ENCODE peak calls at places on chromosomes 16 and 17, in four cellular contexts. One of them, this sample, is unnamed.

GRCh38 chr16:1119766-1120611 is 23.9 kb upstream of the C1QTNF8 start:
- DNase-seq in A549: no peak
- DNase-seq in HepG2: no peak
- DNase-seq in K562: peak; percentile 23
- DNase-seq in this sample: no peak

GRCh38 chr17:42584880-42585279 is 7.4 kb upstream of the PSMC3IP start:
- DNase-seq in A549: no peak
- DNase-seq in HepG2: no peak
- DNase-seq in K562: no peak
- DNase-seq in this sample: no peak

GRCh38 chr16:51430716-51431369 is 279.8 kb upstream of the SALL1 start:
- DNase-seq in A549: no peak
- DNase-seq in HepG2: no peak
- DNase-seq in K562: no peak
- DNase-seq in this sample: no peak

GRCh38 chr17:77581480-77581879 is 377.0 kb upstream of the TNRC6C start:
- DNase-seq in A549: peak; percentile 45
- DNase-seq in HepG2: no peak
- DNase-seq in K562: no peak
- DNase-seq in this sample: no peak

GRCh38 chr17:56786989-56787482 is 46.7 kb downstream of the C17orf67 start:
- DNase-seq in A549: peak; percentile 70
- DNase-seq in HepG2: peak; percentile 73
- DNase-seq in K562: no peak
- DNase-seq in this sample: no peak

GRCh38 chr16:90023078-90023447 is 3.8 kb upstream of the DBNDD1 start:
- DNase-seq in A549: no peak
- DNase-seq in HepG2: no peak
- DNase-seq in K562: no peak
- DNase-seq in this sample: no peak

GRCh38 chr17:4605826-4606225 is 21.5 kb downstream of the SMTNL2 start:
- DNase-seq in A549: no peak
- DNase-seq in HepG2: no peak
- DNase-seq in K562: no peak
- DNase-seq in this sample: no peak

GRCh38 chr16:86722970-86723369 is 144.6 kb downstream of the FOXL1 start:
- DNase-seq in A549: no peak
- DNase-seq in HepG2: no peak
- DNase-seq in K562: no peak
- DNase-seq in this sample: no peak

GRCh38 chr17:19344311-19345066 is 18.0 kb downstream of the B9D1 start:
- DNase-seq in A549: no peak
- DNase-seq in HepG2: no peak
- DNase-seq in K562: no peak
- DNase-seq in this sample: peak; percentile 9

GRCh38 chr16:30006659-30007377 is 4.0 kb downstream of the DOC2A start:
- DNase-seq in A549: no peak
- DNase-seq in HepG2: no peak
- DNase-seq in K562: no peak
- DNase-seq in this sample: no peak

GRCh38 chr16:79605999-79606398 is 5.5 kb upstream of the MAF start:
- DNase-seq in A549: peak; percentile 16
- DNase-seq in HepG2: no peak
- DNase-seq in K562: no peak
- DNase-seq in this sample: no peak

GRCh38 chr17:49700956-49701355 is 6.8 kb downstream of the SLC35B1 start:
- DNase-seq in A549: no peak
- DNase-seq in HepG2: no peak
- DNase-seq in K562: no peak
- DNase-seq in this sample: no peak

GRCh38 chr17:40996829-40997228 is 2.9 kb upstream of the KRTAP3-3 start:
- DNase-seq in A549: no peak
- DNase-seq in HepG2: no peak
- DNase-seq in K562: no peak
- DNase-seq in this sample: no peak

GRCh38 chr17:44913676-44914075 is 1.6 kb downstream of the GFAP start:
- DNase-seq in A549: no peak
- DNase-seq in HepG2: no peak
- DNase-seq in K562: peak; percentile 51
- DNase-seq in this sample: no peak

GRCh38 chr17:35872581-35872980 is 3.9 kb upstream of the HEATR9 start:
- DNase-seq in A549: no peak
- DNase-seq in HepG2: no peak
- DNase-seq in K562: no peak
- DNase-seq in this sample: no peak

GRCh38 chr16:6926762-6927161 is 405.9 kb upstream of the RBFOX1 start:
- DNase-seq in A549: no peak
- DNase-seq in HepG2: no peak
- DNase-seq in K562: no peak
- DNase-seq in this sample: no peak

GRCh38 chr16:24573141-24573540 is 33.8 kb downstream of the RBBP6 start:
- DNase-seq in A549: no peak
- DNase-seq in HepG2: no peak
- DNase-seq in K562: no peak
- DNase-seq in this sample: no peak

GRCh38 chr17:27504188-27504995 is 48.1 kb downstream of the KSR1 start:
- DNase-seq in A549: no peak
- DNase-seq in HepG2: peak; percentile 64
- DNase-seq in K562: no peak
- DNase-seq in this sample: no peak

GRCh38 chr17:19551148-19551547 is 17.5 kb downstream of the SLC47A1 start:
- DNase-seq in A549: no peak
- DNase-seq in HepG2: peak; percentile 75
- DNase-seq in K562: no peak
- DNase-seq in this sample: no peak

GRCh38 chr16:81737885-81738536 is 41.1 kb upstream of the PLCG2 start:
- DNase-seq in A549: peak; percentile 86
- DNase-seq in HepG2: peak; percentile 74
- DNase-seq in K562: peak; percentile 90
- DNase-seq in this sample: peak; percentile 93

GRCh38 chr17:57691939-57692338 is 53.2 kb downstream of the CCDC182 start:
- DNase-seq in A549: no peak
- DNase-seq in HepG2: no peak
- DNase-seq in K562: no peak
- DNase-seq in this sample: no peak

GRCh38 chr16:11797957-11798299 is 870 bp upstream of the ZC3H7A start:
- DNase-seq in A549: peak; percentile 13
- DNase-seq in HepG2: no peak
- DNase-seq in K562: no peak
- DNase-seq in this sample: no peak

GRCh38 chr16:68806422-68806821 is 36.9 kb upstream of the TANGO6 start:
- DNase-seq in A549: no peak
- DNase-seq in HepG2: no peak
- DNase-seq in K562: no peak
- DNase-seq in this sample: no peak

GRCh38 chr16:67664871-67665270 is 1.7 kb downstream of the ENKD1 start:
- DNase-seq in A549: no peak
- DNase-seq in HepG2: no peak
- DNase-seq in K562: no peak
- DNase-seq in this sample: no peak

GRCh38 chr16:804193-805048 is 3.9 kb upstream of the GNG13 start:
- DNase-seq in A549: no peak
- DNase-seq in HepG2: no peak
- DNase-seq in K562: no peak
- DNase-seq in this sample: no peak

GRCh38 chr16:31268033-31268365 is 8.2 kb downstream of the ITGAM start:
- DNase-seq in A549: no peak
- DNase-seq in HepG2: no peak
- DNase-seq in K562: no peak
- DNase-seq in this sample: no peak

GRCh38 chr16:84349852-84350565 is 18.3 kb upstream of the ATP2C2 start:
- DNase-seq in A549: no peak
- DNase-seq in HepG2: no peak
- DNase-seq in K562: no peak
- DNase-seq in this sample: no peak

GRCh38 chr16:72554935-72555334 is 383.0 kb upstream of the PMFBP1 start:
- DNase-seq in A549: no peak
- DNase-seq in HepG2: no peak
- DNase-seq in K562: no peak
- DNase-seq in this sample: no peak

GRCh38 chr17:73201215-73202069 is 8.6 kb downstream of the COG1 start:
- DNase-seq in A549: no peak
- DNase-seq in HepG2: peak; percentile 98
- DNase-seq in K562: peak; percentile 72
- DNase-seq in this sample: no peak

GRCh38 chr16:59210955-59211541 is 476.9 kb upstream of the GOT2 start:
- DNase-seq in A549: peak; percentile 96
- DNase-seq in HepG2: peak; percentile 92
- DNase-seq in K562: no peak
- DNase-seq in this sample: peak; percentile 43

GRCh38 chr17:75683467-75684041 is 16.4 kb downstream of the SAP30BP start:
- DNase-seq in A549: peak; percentile 80
- DNase-seq in HepG2: peak; percentile 59
- DNase-seq in K562: no peak
- DNase-seq in this sample: no peak

DNA sequence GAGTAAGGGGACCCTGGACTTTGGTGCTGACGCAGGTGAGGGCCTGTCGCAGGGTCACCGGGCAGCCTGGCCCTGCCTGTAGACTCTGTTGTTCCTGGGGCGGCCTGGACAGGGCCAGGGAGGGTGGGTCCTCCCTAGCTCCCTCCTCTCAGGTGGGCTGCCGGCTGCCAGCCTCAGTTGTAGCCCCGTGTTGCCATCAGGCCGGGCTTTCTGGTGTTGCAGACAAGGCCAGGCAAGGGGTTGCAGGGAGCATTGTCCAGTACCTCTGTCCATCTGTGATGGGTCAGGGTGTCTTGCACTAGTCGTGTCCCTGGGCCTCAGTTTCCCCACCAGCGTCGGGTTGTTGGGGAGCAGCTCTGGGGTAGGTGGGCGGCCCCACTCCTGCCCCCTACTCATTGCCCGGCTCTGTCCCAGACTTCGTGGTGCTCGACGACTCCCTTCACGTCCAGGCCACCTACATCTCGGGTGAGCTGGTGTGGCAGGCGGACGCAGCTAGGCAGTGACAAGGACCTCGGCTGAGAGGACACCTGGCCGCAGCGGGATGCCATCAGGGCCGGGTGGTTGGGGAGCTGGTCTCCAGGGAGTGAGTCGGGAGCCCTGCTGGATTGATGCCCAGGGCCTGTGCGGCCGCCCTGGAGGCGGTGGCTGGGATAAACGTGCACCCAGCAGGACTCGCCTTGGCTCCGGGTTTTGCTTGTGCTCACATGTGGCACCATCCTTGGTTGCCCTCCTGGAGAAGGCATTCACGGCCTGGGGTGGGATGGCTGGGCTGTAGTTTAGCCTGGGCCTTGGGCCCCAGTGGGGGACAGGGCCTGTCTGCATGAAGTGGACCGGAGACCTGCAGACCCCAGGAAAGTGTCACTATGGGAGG is 1.9 kb downstream of the CEMP1 start:
- DNase-seq in A549: no peak
- DNase-seq in HepG2: no peak
- DNase-seq in K562: no peak
- DNase-seq in this sample: no peak
- TF ChIP-seq NR3C1 in A549: no peak
- TF ChIP-seq NR3C1 in HepG2: no peak
- TF ChIP-seq NR3C1 in K562: no peak
- TF ChIP-seq NR3C1 in this sample: no peak

GRCh38 chr17:51702963-51703362 is 442.6 kb downstream of the UTP18 start:
- DNase-seq in A549: no peak
- DNase-seq in HepG2: no peak
- DNase-seq in K562: no peak
- DNase-seq in this sample: no peak

GRCh38 chr17:51700011-51700760 is 439.8 kb downstream of the UTP18 start:
- DNase-seq in A549: no peak
- DNase-seq in HepG2: no peak
- DNase-seq in K562: no peak
- DNase-seq in this sample: no peak

GRCh38 chr17:51706098-51706497 is 445.8 kb downstream of the UTP18 start:
- DNase-seq in A549: no peak
- DNase-seq in HepG2: no peak
- DNase-seq in K562: no peak
- DNase-seq in this sample: no peak

GRCh38 chr17:51701501-51701900 is 441.2 kb downstream of the UTP18 start:
- DNase-seq in A549: no peak
- DNase-seq in HepG2: no peak
- DNase-seq in K562: no peak
- DNase-seq in this sample: no peak

DNA sequence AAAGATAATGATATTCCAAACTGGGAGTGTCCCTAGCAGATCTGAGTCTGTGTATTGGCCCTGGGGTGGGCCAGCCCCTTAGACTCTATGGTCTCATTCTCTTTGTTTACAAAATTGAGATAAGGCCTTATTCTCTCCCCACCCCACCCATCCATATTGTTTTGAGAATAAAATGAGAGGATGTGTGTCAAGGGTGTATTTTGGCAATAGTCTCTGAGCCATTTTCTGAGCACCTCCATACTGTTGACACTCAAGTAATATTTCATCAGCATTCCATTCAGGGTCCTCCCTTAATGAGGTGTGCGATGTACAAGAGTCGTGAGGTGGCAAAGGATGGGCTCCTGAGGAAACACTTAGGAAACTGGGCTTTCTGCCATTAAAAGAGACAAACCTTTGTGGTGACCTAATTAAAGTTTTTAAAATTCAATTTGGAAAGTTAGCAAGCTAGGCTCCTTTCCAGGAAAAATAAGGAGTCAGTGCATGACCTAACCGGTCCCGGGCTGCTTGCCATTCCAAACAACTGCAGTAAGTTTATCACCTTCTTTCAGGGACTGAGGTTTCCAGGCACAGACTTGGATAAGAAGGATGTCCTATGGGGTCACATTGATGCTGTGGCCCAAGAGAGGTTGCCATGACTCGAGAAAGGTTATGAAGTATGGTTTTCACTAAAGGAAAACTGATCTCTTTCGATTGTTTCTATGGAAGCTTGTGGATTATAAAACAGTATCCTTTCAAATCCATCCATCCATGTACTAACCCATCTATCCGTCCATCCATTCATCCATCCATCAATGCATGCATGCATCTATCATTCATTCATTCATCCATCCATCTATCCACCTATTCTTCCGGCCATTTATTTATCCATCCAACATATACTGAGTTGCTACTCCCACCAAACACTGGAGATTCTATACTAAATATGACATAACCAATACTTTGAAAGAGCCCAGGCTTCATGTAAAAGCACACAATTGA is 443.3 kb downstream of the UTP18 start:
- DNase-seq in A549: no peak
- DNase-seq in HepG2: no peak
- DNase-seq in K562: no peak
- DNase-seq in this sample: no peak
- TF ChIP-seq NR3C1 in A549: no peak
- TF ChIP-seq NR3C1 in HepG2: no peak
- TF ChIP-seq NR3C1 in K562: no peak
- TF ChIP-seq NR3C1 in this sample: no peak

GRCh38 chr16:23514381-23515152 is 4.3 kb upstream of the GGA2 start:
- DNase-seq in A549: no peak
- DNase-seq in HepG2: no peak
- DNase-seq in K562: no peak
- DNase-seq in this sample: no peak
- TF ChIP-seq NR3C1 in A549: no peak
- TF ChIP-seq NR3C1 in HepG2: no peak
- TF ChIP-seq NR3C1 in K562: no peak
- TF ChIP-seq NR3C1 in this sample: no peak

DNA sequence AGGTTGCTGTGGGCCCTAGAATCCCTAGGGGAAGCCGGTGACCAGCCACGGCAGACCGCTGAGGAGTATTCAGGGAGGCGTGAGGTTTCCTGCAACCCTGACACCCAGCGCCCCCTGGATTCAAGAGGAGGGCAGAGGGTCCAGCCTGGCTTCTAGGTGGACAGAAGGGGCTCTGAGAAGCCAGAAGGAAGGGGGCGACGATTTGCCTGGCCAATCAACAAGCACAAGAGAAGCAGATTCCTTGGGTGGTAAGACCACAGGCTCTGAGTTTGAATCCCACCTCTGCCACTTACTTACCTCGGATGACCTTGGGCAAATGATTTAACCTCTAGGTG is 10.4 kb upstream of the GINS2 start:
- DNase-seq in A549: no peak
- DNase-seq in HepG2: no peak
- DNase-seq in K562: no peak
- DNase-seq in this sample: peak; percentile 66
- TF ChIP-seq NR3C1 in A549: no peak
- TF ChIP-seq NR3C1 in HepG2: no peak
- TF ChIP-seq NR3C1 in K562: no peak
- TF ChIP-seq NR3C1 in this sample: no peak